ENCODE peak calls at places on chromosomes 2 and 18, in four cellular contexts. T, B, P and A are unnamed samples.

GRCh38 chr2:240925191-240925575 is 19.0 kb downstream of the CROCC2 start:
- DNase-seq in B (no peak), P (peak), T (no peak), A (no peak)

GRCh38 chr2:217510790-217511291 is 492.0 kb downstream of the TNS1 start:
- DNase-seq in P (peak), T (peak), B (peak), A (peak)

GRCh38 chr2:68799615-68800400 is 65.2 kb downstream of the ARHGAP25 start:
- DNase-seq in T (no peak), P (no peak), B (no peak), A (no peak)

GRCh38 chr2:109702250-109702985 is 88.3 kb downstream of the SOWAHC start:
- DNase-seq in T (peak), P (peak), B (peak), A (peak)

GRCh38 chr2:105143467-105144127 is 97.9 kb upstream of the GPR45 start:
- DNase-seq in B (no peak), P (no peak), T (no peak), A (no peak)

GRCh38 chr2:63078852-63079606 is 28.4 kb downstream of the OTX1 start:
- DNase-seq in T (no peak), B (no peak), P (peak), A (no peak)

GRCh38 chr2:174717916-174718315 is 46.4 kb downstream of the CHRNA1 start:
- DNase-seq in B (no peak), T (no peak), P (no peak), A (no peak)

GRCh38 chr2:234880551-234881211 is 71.1 kb upstream of the SH3BP4 start:
- DNase-seq in B (peak), T (peak), P (peak), A (peak)

GRCh38 chr18:57437433-57437781 is 2.2 kb downstream of the ONECUT2 start:
- DNase-seq in B (no peak), T (no peak), P (peak), A (no peak)

DNA sequence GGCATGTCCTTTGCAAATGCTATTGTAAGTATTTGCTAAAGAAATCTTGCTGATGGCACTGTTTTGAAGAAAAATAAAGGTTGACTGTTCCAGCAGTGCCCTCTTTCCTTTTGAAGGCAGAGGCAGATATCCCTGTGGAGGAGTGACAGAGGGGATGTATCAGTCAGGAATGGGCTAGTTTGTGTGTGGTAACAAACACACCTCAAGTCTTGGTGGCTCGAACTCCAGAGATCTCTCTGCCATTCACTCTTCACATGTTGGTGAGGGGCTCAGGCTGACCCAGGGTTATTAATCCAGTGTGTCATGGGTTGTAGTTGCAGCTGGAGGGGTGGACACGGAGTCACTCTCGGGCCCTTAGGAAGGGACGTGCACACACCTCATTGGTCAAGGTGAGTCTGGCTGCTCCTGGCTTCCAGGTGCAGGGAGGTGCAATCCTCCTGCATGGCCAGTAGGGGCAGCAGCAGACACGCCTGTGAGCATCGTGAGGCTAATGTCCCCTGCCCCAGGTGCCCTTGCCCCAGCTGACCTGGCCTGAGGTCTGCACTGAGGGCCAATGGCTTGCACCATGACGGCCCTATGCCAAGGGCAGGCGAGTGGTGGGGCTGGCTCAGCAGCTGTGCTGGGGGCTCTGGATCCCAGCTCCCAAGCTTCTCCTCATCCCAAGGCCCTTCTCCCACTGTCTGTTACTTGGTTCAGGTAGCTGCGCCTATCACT is 146.5 kb downstream of the ASB1 start:
- DNase-seq in P (peak), T (no peak), B (no peak), A (no peak)
- TF ChIP-seq CTCF in P (peak), T (peak), B (peak), A (peak)

DNA sequence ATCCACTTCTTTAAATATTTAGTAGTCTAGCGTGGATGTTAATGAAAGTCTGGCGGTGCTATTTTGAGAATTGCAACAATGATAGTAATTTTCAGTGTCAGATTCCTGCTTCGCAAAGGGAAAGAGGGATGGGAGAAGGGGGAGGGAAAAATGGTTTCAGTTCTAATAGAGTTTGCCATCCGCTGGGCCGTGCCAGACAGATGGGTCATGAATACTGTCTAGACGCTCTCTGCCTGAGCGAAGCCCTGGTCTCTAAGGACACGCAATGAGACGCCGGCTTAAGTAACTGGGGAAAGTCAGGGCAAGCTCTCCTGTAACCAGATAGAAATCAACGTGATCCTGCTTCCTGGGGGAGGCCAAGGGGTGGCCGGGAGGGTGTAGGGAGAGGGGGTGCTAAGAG is 229.1 kb downstream of the LDLRAD4 start:
- DNase-seq in T (peak), B (peak), P (peak), A (peak)
- H3K4me3 ChIP-seq in T (no peak), B (no peak), P (no peak), A (no peak)

DNA sequence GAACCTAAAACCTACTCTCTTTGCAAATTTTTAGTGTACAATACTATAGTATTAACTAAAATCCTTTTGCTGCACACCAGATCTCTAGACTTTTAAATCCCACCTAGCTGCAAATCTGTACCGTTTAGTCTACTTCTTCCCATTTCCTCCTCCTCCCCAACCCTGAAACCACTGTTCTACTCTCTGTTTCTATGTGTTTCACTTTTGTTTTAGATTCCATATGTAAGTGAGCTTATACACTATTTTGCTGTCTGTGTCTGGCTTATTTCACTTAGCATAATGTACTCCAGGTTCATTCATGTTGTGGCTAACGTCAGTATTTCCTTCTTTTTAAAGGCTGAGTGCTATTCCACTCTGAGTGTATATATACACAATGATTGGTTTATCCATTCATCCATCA is 18.4 kb upstream of the DSC2 start:
- DNase-seq in P (no peak), B (no peak), T (no peak), A (no peak)
- TF ChIP-seq CTCF in P (no peak), B (no peak), T (no peak), A (no peak)

GRCh38 chr2:154697422-154698237 is 865 bp upstream of the KCNJ3 start:
- DNase-seq in T (no peak), P (no peak), B (no peak), A (no peak)
- H3K4me3 ChIP-seq in T (peak), P (peak), B (peak), A (no peak)